ENCODE peak calls at places on chromosomes 6 and 20, in four cellular contexts. One of them, this sample, is unnamed.
A peak's percentile ranks its signal among the peaks of the same experiment; 100 is the strongest.

GRCh38 chr20:58892932-58893224 is 40.4 kb downstream of the GNAS start:
- DNase-seq in fibroblast of lung: no peak
- DNase-seq in CD8-positive, alpha-beta T cell: no peak
- DNase-seq in iPS DF 6.9: no peak
- DNase-seq in this sample: peak; percentile 28

GRCh38 chr6:112222111-112222726 is 32.1 kb downstream of the LAMA4 start:
- DNase-seq in fibroblast of lung: peak; percentile 83
- DNase-seq in CD8-positive, alpha-beta T cell: no peak
- DNase-seq in iPS DF 6.9: no peak
- DNase-seq in this sample: no peak

GRCh38 chr6:18308070-18308735 is 43.9 kb upstream of the DEK start:
- DNase-seq in fibroblast of lung: peak; percentile 70
- DNase-seq in CD8-positive, alpha-beta T cell: no peak
- DNase-seq in iPS DF 6.9: no peak
- DNase-seq in this sample: no peak

GRCh38 chr20:21714297-21715192 is 9.1 kb downstream of the PAX1 start:
- DNase-seq in fibroblast of lung: no peak
- DNase-seq in CD8-positive, alpha-beta T cell: no peak
- DNase-seq in iPS DF 6.9: no peak
- DNase-seq in this sample: no peak

GRCh38 chr6:129923520-129923919 is 62.4 kb upstream of the TMEM244 start:
- DNase-seq in fibroblast of lung: peak; percentile 49
- DNase-seq in CD8-positive, alpha-beta T cell: no peak
- DNase-seq in iPS DF 6.9: no peak
- DNase-seq in this sample: no peak

GRCh38 chr6:41200901-41201783 is at the start of gene TREML2:
- DNase-seq in fibroblast of lung: no peak
- DNase-seq in CD8-positive, alpha-beta T cell: no peak
- DNase-seq in iPS DF 6.9: no peak
- DNase-seq in this sample: peak; percentile 66

GRCh38 chr20:51190783-51191180 is 167.9 kb upstream of the KCNG1 start:
- DNase-seq in fibroblast of lung: no peak
- DNase-seq in CD8-positive, alpha-beta T cell: no peak
- DNase-seq in iPS DF 6.9: no peak
- DNase-seq in this sample: no peak

GRCh38 chr6:25596928-25597818 is 54.8 kb upstream of the SCGN start:
- DNase-seq in fibroblast of lung: no peak
- DNase-seq in CD8-positive, alpha-beta T cell: no peak
- DNase-seq in iPS DF 6.9: no peak
- DNase-seq in this sample: no peak

GRCh38 chr6:119187596-119187995 is 109.1 kb upstream of the FAM184A start:
- DNase-seq in fibroblast of lung: no peak
- DNase-seq in CD8-positive, alpha-beta T cell: no peak
- DNase-seq in iPS DF 6.9: no peak
- DNase-seq in this sample: no peak

GRCh38 chr20:662289-663192 is 9.5 kb upstream of the SRXN1 start:
- DNase-seq in fibroblast of lung: no peak
- DNase-seq in CD8-positive, alpha-beta T cell: no peak
- DNase-seq in iPS DF 6.9: no peak
- DNase-seq in this sample: no peak

GRCh38 chr6:26327450-26328264 is 37.3 kb upstream of the BTN3A2 start:
- DNase-seq in fibroblast of lung: peak; percentile 83
- DNase-seq in CD8-positive, alpha-beta T cell: peak; percentile 29
- DNase-seq in iPS DF 6.9: no peak
- DNase-seq in this sample: no peak

GRCh38 chr20:20761302-20761701 is 48.9 kb upstream of the RALGAPA2 start:
- DNase-seq in fibroblast of lung: no peak
- DNase-seq in CD8-positive, alpha-beta T cell: no peak
- DNase-seq in iPS DF 6.9: no peak
- DNase-seq in this sample: no peak

GRCh38 chr20:48180039-48180438 is 394.8 kb upstream of the SULF2 start:
- DNase-seq in fibroblast of lung: no peak
- DNase-seq in CD8-positive, alpha-beta T cell: no peak
- DNase-seq in iPS DF 6.9: no peak
- DNase-seq in this sample: no peak

GRCh38 chr6:28866342-28867077 is 57.3 kb downstream of the TRIM27 start:
- DNase-seq in fibroblast of lung: peak; percentile 30
- DNase-seq in CD8-positive, alpha-beta T cell: peak; percentile 69
- DNase-seq in iPS DF 6.9: no peak
- DNase-seq in this sample: peak; percentile 45
- H3K4me3 ChIP-seq in fibroblast of lung: peak overlapping the region; percentile 47
- H3K4me3 ChIP-seq in CD8-positive, alpha-beta T cell: peak overlapping the region; percentile 63
- H3K4me3 ChIP-seq in iPS DF 6.9: peak overlapping the region; percentile 89
- H3K4me3 ChIP-seq in this sample: peak overlapping the region; percentile 45

GRCh38 chr20:17327185-17327780 is 100.4 kb downstream of the PCSK2 start:
- DNase-seq in fibroblast of lung: no peak
- DNase-seq in CD8-positive, alpha-beta T cell: no peak
- DNase-seq in iPS DF 6.9: no peak
- DNase-seq in this sample: no peak
- H3K4me3 ChIP-seq in fibroblast of lung: no peak overlapping the region
- H3K4me3 ChIP-seq in CD8-positive, alpha-beta T cell: no peak overlapping the region
- H3K4me3 ChIP-seq in iPS DF 6.9: no peak overlapping the region
- H3K4me3 ChIP-seq in this sample: no peak overlapping the region

DNA sequence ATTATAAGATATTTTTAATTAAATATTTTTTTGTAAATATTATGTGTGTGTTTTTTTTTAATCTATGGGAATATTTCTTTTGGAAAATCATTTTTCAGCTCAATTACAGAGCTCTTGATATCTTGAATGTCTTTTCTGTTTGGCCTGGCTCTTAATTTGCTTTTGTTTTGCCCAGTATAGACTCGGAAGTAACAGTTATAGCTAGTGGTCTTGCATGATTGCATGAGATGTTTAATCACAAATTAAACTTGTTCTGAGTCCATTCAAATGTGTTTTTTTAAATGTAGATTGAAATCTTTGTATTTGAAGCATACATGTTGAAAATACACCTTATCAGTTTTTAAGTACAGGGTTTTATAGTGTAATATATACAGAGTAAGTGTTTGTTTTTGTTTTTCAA is 2.6 kb downstream of the ID4 start:
- DNase-seq in fibroblast of lung: no peak
- DNase-seq in CD8-positive, alpha-beta T cell: no peak
- DNase-seq in iPS DF 6.9: no peak
- DNase-seq in this sample: no peak
- H3K4me3 ChIP-seq in fibroblast of lung: no peak overlapping the region
- H3K4me3 ChIP-seq in CD8-positive, alpha-beta T cell: no peak overlapping the region
- H3K4me3 ChIP-seq in iPS DF 6.9: no peak overlapping the region
- H3K4me3 ChIP-seq in this sample: no peak overlapping the region

DNA sequence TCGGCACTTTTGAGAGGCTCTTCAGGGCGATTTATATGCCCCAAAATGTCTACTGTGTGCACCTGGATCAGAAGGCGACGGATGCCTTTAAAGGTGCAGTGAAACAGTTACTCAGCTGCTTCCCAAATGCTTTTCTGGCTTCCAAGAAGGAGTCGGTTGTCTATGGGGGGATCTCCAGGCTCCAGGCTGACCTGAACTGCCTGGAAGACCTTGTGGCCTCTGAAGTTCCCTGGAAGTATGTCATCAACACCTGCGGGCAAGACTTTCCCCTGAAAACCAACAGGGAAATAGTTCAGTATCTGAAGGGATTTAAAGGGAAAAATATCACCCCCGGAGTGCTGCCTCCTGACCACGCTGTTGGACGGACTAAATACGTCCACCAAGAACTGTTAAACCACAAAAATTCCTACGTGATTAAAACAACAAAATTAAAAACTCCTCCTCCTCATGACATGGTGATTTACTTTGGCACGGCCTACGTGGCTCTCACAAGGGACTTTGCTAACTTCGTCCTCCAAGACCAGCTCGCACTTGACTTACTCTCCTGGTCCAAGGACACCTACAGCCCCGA is 8.2 kb downstream of the GCNT2 start:
- DNase-seq in fibroblast of lung: no peak
- DNase-seq in CD8-positive, alpha-beta T cell: no peak
- DNase-seq in iPS DF 6.9: no peak
- DNase-seq in this sample: no peak
- H3K4me3 ChIP-seq in fibroblast of lung: no peak overlapping the region
- H3K4me3 ChIP-seq in CD8-positive, alpha-beta T cell: peak overlapping the region; percentile 61
- H3K4me3 ChIP-seq in iPS DF 6.9: no peak overlapping the region
- H3K4me3 ChIP-seq in this sample: no peak overlapping the region

GRCh38 chr6:35017461-35018183 is 123.5 kb downstream of the TCP11 start:
- DNase-seq in fibroblast of lung: peak; percentile 62
- DNase-seq in CD8-positive, alpha-beta T cell: no peak
- DNase-seq in iPS DF 6.9: no peak
- DNase-seq in this sample: no peak
- H3K4me3 ChIP-seq in fibroblast of lung: no peak overlapping the region
- H3K4me3 ChIP-seq in CD8-positive, alpha-beta T cell: no peak overlapping the region
- H3K4me3 ChIP-seq in iPS DF 6.9: no peak overlapping the region
- H3K4me3 ChIP-seq in this sample: no peak overlapping the region

DNA sequence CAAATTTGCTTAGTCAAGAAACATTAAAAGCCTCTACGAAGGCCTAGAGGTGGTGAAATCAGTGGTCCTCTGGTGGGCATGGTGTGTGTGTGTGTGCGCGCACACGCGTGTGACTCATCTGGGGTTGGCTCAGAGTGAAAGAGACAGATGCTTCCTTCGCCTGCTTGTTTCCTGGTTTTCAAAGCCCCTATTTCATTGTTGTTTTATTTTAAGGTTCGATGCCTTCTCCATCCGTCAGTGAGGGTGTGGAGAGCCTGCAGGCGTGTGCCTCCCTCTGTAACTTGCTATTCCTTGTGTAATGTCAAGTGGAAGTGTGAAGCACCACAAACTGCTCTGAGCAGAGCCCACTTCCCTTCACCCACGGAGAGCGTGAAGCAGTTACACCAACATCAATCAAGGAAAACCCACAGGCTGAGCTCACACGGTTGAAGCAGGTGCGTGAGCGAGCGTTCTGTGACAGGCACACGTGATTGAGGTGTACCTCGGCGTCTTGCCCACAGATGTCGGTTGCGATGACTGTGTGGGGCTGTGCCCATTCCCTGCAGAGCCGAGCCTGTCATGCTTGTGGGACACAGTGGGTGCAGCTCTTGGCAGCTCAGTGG is 233.9 kb downstream of the PRL start:
- DNase-seq in fibroblast of lung: no peak
- DNase-seq in CD8-positive, alpha-beta T cell: peak; percentile 12
- DNase-seq in iPS DF 6.9: no peak
- DNase-seq in this sample: peak; percentile 100
- H3K4me3 ChIP-seq in fibroblast of lung: no peak overlapping the region
- H3K4me3 ChIP-seq in CD8-positive, alpha-beta T cell: peak overlapping the region; percentile 20
- H3K4me3 ChIP-seq in iPS DF 6.9: no peak overlapping the region
- H3K4me3 ChIP-seq in this sample: no peak overlapping the region

DNA sequence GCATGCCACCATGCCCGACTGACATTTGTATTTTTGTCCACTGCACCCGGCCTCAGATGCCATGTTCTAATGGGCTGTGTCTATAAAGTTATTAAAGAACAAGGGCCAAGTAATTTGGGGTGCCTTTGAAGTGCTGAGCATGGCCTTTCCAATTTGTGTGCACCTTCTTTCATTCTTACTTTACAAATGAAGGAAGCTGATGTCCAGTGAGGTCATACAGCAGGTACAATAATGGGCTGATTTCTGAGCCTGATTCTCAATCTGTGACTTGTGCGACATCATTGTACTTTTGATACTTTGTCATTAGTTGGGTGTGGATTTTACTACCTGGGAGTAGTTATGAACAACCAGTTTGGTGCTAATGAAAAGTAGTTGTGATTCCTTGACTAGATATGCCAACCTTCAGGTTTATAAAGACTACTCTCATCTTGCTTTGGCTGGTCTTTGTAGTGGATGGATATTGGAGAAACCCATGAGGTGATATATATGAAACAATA is 94.3 kb downstream of the JARID2 start:
- DNase-seq in fibroblast of lung: no peak
- DNase-seq in CD8-positive, alpha-beta T cell: no peak
- DNase-seq in iPS DF 6.9: no peak
- DNase-seq in this sample: no peak
- H3K4me3 ChIP-seq in fibroblast of lung: no peak overlapping the region
- H3K4me3 ChIP-seq in CD8-positive, alpha-beta T cell: no peak overlapping the region
- H3K4me3 ChIP-seq in iPS DF 6.9: no peak overlapping the region
- H3K4me3 ChIP-seq in this sample: no peak overlapping the region

GRCh38 chr20:3233131-3233990 is 5.6 kb downstream of the SLC4A11 start:
- DNase-seq in fibroblast of lung: no peak
- DNase-seq in CD8-positive, alpha-beta T cell: no peak
- DNase-seq in iPS DF 6.9: no peak
- DNase-seq in this sample: no peak
- H3K4me3 ChIP-seq in fibroblast of lung: no peak overlapping the region
- H3K4me3 ChIP-seq in CD8-positive, alpha-beta T cell: no peak overlapping the region
- H3K4me3 ChIP-seq in iPS DF 6.9: no peak overlapping the region
- H3K4me3 ChIP-seq in this sample: no peak overlapping the region

DNA sequence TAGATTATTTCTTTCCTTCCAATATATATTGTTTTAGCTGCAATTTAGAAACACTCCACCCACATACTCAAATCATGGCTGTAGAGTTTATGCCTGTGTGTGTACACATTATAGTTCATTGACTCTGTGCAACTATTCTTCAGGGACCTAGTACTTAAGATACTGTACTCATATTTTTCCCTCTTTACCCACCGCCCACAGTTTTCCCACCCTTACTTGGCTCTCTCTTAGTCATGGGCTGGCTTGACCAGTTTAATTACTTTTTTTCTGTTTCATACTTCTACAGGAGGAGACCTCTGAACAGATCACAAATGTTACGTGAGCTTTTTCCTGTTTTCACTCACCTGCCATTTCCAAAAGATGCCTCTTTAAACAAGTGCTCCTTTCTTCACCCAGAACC is 30.4 kb downstream of the C6orf89 start:
- DNase-seq in fibroblast of lung: no peak
- DNase-seq in CD8-positive, alpha-beta T cell: no peak
- DNase-seq in iPS DF 6.9: no peak
- DNase-seq in this sample: no peak
- H3K4me3 ChIP-seq in fibroblast of lung: no peak overlapping the region
- H3K4me3 ChIP-seq in CD8-positive, alpha-beta T cell: no peak overlapping the region
- H3K4me3 ChIP-seq in iPS DF 6.9: no peak overlapping the region
- H3K4me3 ChIP-seq in this sample: no peak overlapping the region

GRCh38 chr6:36598739-36599318 is 4.7 kb downstream of the SRSF3 start:
- DNase-seq in fibroblast of lung: no peak
- DNase-seq in CD8-positive, alpha-beta T cell: no peak
- DNase-seq in iPS DF 6.9: no peak
- DNase-seq in this sample: no peak
- H3K4me3 ChIP-seq in fibroblast of lung: peak overlapping the region; percentile 87
- H3K4me3 ChIP-seq in CD8-positive, alpha-beta T cell: peak overlapping the region; percentile 40
- H3K4me3 ChIP-seq in iPS DF 6.9: no peak overlapping the region
- H3K4me3 ChIP-seq in this sample: no peak overlapping the region